ENCODE peak calls at places on chromosome 4, in four cellular contexts. U, Y, F and Z are unnamed samples.

GRCh38 chr4:7518871-7519637 is 84.3 kb upstream of the PSAPL1 start:
- DNase-seq in U (peak), Y (no peak), F (no peak), Z (no peak)

GRCh38 chr4:78556655-78557054 is 5.1 kb downstream of the ANXA3 start:
- DNase-seq in Y (peak), U (no peak), F (no peak), Z (no peak)

GRCh38 chr4:109559625-109559982 is 442 bp upstream of the MCUB start:
- DNase-seq in U (no peak), Y (no peak), F (no peak), Z (no peak)

GRCh38 chr4:76989391-76990061 is 40.0 kb downstream of the SEPTIN11 start:
- DNase-seq in U (no peak), Y (no peak), F (no peak), Z (no peak)

GRCh38 chr4:123327346-123327745 is 69.2 kb upstream of the SPRY1 start:
- DNase-seq in F (no peak), U (no peak), Y (no peak), Z (no peak)

GRCh38 chr4:76982638-76983579 is 33.4 kb downstream of the SEPTIN11 start:
- DNase-seq in Y (no peak), U (no peak), F (no peak), Z (no peak)

GRCh38 chr4:183118141-183118540 is 19.1 kb downstream of the WWC2 start:
- DNase-seq in U (no peak), Y (no peak), F (no peak), Z (no peak)

GRCh38 chr4:150591284-150591874 is 9.4 kb downstream of the MAB21L2 start:
- DNase-seq in F (no peak), U (no peak), Y (no peak), Z (no peak)

GRCh38 chr4:166143227-166143626 is 270.2 kb downstream of the TLL1 start:
- DNase-seq in F (no peak), Y (peak), U (no peak), Z (no peak)

GRCh38 chr4:157217708-157218107 is 2.8 kb upstream of the GRIA2 start:
- DNase-seq in U (no peak), Y (peak), F (peak), Z (peak)

GRCh38 chr4:168484626-168485025 is 4.3 kb upstream of the DDX60L start:
- DNase-seq in Y (peak), F (no peak), U (no peak), Z (no peak)

GRCh38 chr4:159069922-159070321 is 33.0 kb upstream of the RAPGEF2 start:
- DNase-seq in U (no peak), Y (no peak), F (no peak), Z (no peak)

GRCh38 chr4:69832326-69833030 is 27.5 kb downstream of the SULT1E1 start:
- DNase-seq in F (no peak), Y (no peak), U (no peak), Z (no peak)

GRCh38 chr4:15451181-15451865 is 18.4 kb upstream of the CC2D2A start:
- DNase-seq in F (no peak), Y (peak), U (no peak), Z (peak)

GRCh38 chr4:119559044-119559647 is 69.5 kb downstream of the PDE5A start:
- DNase-seq in Y (peak), U (no peak), F (peak), Z (peak)

GRCh38 chr4:83599183-83599582 is 63.3 kb downstream of the GPAT3 start:
- DNase-seq in F (no peak), U (no peak), Y (peak), Z (no peak)

GRCh38 chr4:175542787-175543186 is 269.3 kb downstream of the GPM6A start:
- DNase-seq in F (peak), Y (no peak), U (no peak), Z (no peak)

GRCh38 chr4:38099908-38100407 is 139.8 kb downstream of the PTTG2 start:
- DNase-seq in Y (peak), U (no peak), F (no peak), Z (no peak)

GRCh38 chr4:22170353-22170752 is 221.8 kb upstream of the KCNIP4 start:
- DNase-seq in U (no peak), F (no peak), Y (peak), Z (no peak)

GRCh38 chr4:78638324-78639172 is 87.0 kb downstream of the ANXA3 start:
- DNase-seq in Y (no peak), U (no peak), F (no peak), Z (no peak)

GRCh38 chr4:26887143-26887542 is 26.5 kb downstream of the STIM2 start:
- DNase-seq in U (no peak), F (no peak), Y (no peak), Z (no peak)

GRCh38 chr4:164383187-164384181 is 370.4 kb upstream of the SMIM31 start:
- DNase-seq in U (peak), F (peak), Y (peak), Z (peak)

GRCh38 chr4:7802093-7802726 is 137.5 kb downstream of the AFAP1 start:
- DNase-seq in F (peak), Y (peak), U (peak), Z (peak)

GRCh38 chr4:1283711-1284110 is 6.0 kb upstream of the MAEA start:
- DNase-seq in U (no peak), F (no peak), Y (no peak), Z (no peak)

GRCh38 chr4:148376151-148376550 is 66.1 kb downstream of the NR3C2 start:
- DNase-seq in Y (peak), F (no peak), U (no peak), Z (no peak)

GRCh38 chr4:140952709-140953108 is 180.6 kb downstream of the RNF150 start:
- DNase-seq in U (no peak), Y (peak), F (no peak), Z (no peak)

GRCh38 chr4:71713611-71714203 is 70.2 kb downstream of the GC start:
- DNase-seq in F (peak), U (no peak), Y (peak), Z (no peak)

GRCh38 chr4:60403986-60404385 is 796.1 kb upstream of the ADGRL3 start:
- DNase-seq in U (no peak), Y (no peak), F (no peak), Z (no peak)

GRCh38 chr4:97235516-97235915 is 907.8 kb downstream of the STPG2 start:
- DNase-seq in Y (no peak), F (peak), U (no peak), Z (no peak)

GRCh38 chr4:182207806-182208483 is 35.3 kb upstream of the TENM3 start:
- DNase-seq in Y (peak), F (no peak), U (no peak), Z (no peak)

GRCh38 chr4:7075962-7076693 is 8.3 kb upstream of the GRPEL1 start:
- DNase-seq in F (no peak), U (no peak), Y (no peak), Z (no peak)

GRCh38 chr4:153542131-153542530 is 76.0 kb downstream of the TMEM131L start:
- DNase-seq in Y (no peak), F (no peak), U (no peak), Z (no peak)